ENCODE peak calls at places on chromosomes 12 and 14, in five cellular contexts. N is upper lobe of right lung; Y is fibroblast of the aortic adventitia; M is activated CD8-positive, alpha-beta T cell treated with anti-CD3 and anti-CD28 coated beads for 36 hours; A is activated B cell treated with CpG ODN at 0.5 μM for 24 hours. V is an unnamed sample.

GRCh38 chr12:127270193-127270592 is 996.8 kb upstream of the TMEM132C start:
- DNase-seq in N (no peak), Y (peak), M (no peak), A (no peak), V (no peak)

GRCh38 chr12:81245918-81246611 is 168.2 kb downstream of the ACSS3 start:
- DNase-seq in N (no peak), Y (no peak), M (no peak), A (no peak), V (no peak)

GRCh38 chr12:18462437-18462836 is 201.1 kb downstream of the PIK3C2G start:
- DNase-seq in N (no peak), Y (peak), M (no peak), A (no peak), V (no peak)

GRCh38 chr12:4287325-4288290 is 14.0 kb downstream of the CCND2 start:
- DNase-seq in N (no peak), Y (no peak), M (no peak), A (no peak), V (no peak)

GRCh38 chr14:90381999-90382451 is 14.8 kb upstream of the CALM1 start:
- DNase-seq in N (peak), Y (no peak), M (peak), A (no peak), V (no peak)

GRCh38 chr14:26128931-26129674 is 468.7 kb downstream of the NOVA1 start:
- DNase-seq in N (no peak), Y (peak), M (no peak), A (no peak), V (no peak)

GRCh38 chr14:77275041-77275854 is 4.2 kb upstream of the NGB start:
- DNase-seq in N (no peak), Y (no peak), M (no peak), A (no peak), V (no peak)

GRCh38 chr14:34711169-34711568 is 3.2 kb downstream of the CFL2 start:
- DNase-seq in N (no peak), Y (peak), M (no peak), A (no peak), V (peak)

GRCh38 chr12:5567021-5567744 is 135.3 kb downstream of the NTF3 start:
- DNase-seq in N (no peak), Y (no peak), M (no peak), A (no peak), V (no peak)

GRCh38 chr12:94954029-94954685 is 49.3 kb downstream of the NDUFA12 start:
- DNase-seq in N (no peak), Y (peak), M (no peak), A (no peak), V (no peak)

GRCh38 chr12:49924847-49925246 is 21.1 kb upstream of the FAIM2 start:
- DNase-seq in N (peak), Y (no peak), M (no peak), A (no peak), V (no peak)

GRCh38 chr14:77376380-77376770 is 519 bp downstream of the TMED8 start:
- DNase-seq in N (peak), Y (peak), M (peak), A (peak), V (peak)

GRCh38 chr12:62817556-62818271 is 117.2 kb downstream of the PPM1H start:
- DNase-seq in N (no peak), Y (peak), M (no peak), A (no peak), V (no peak)

GRCh38 chr12:89492883-89493282 is 31.7 kb downstream of the GALNT4 start:
- DNase-seq in N (no peak), Y (no peak), M (no peak), A (no peak), V (no peak)

GRCh38 chr12:124869011-124869665 is 5.5 kb upstream of the SCARB1 start:
- DNase-seq in N (peak), Y (no peak), M (no peak), A (no peak), V (no peak)

GRCh38 chr14:92466068-92466458 is 47.5 kb upstream of the RIN3 start:
- DNase-seq in N (no peak), Y (no peak), M (no peak), A (no peak), V (no peak)

GRCh38 chr12:30874455-30875313 is 51.9 kb upstream of the TSPAN11 start:
- DNase-seq in N (no peak), Y (no peak), M (no peak), A (no peak), V (no peak)

GRCh38 chr12:99004799-99005474 is 359.8 kb downstream of the APAF1 start:
- DNase-seq in N (no peak), Y (no peak), M (no peak), A (no peak), V (no peak)

GRCh38 chr12:117180790-117181467 is 9.3 kb downstream of the FBXO21 start:
- DNase-seq in N (no peak), Y (no peak), M (no peak), A (no peak), V (no peak)

GRCh38 chr14:103871596-103872480 is 24.5 kb upstream of the PPP1R13B start:
- DNase-seq in N (peak), Y (no peak), M (peak), A (peak), V (peak)

GRCh38 chr12:47795814-47796411 is 22.9 kb downstream of the SLC48A1 start:
- DNase-seq in N (no peak), Y (no peak), M (no peak), A (no peak), V (no peak)

GRCh38 chr12:46935448-46935847 is 109.7 kb upstream of the SLC38A4 start:
- DNase-seq in N (no peak), Y (no peak), M (no peak), A (no peak), V (no peak)

GRCh38 chr12:3223601-3224529 is 146.7 kb downstream of the TSPAN9 start:
- DNase-seq in N (no peak), Y (no peak), M (no peak), A (no peak), V (no peak)

GRCh38 chr12:56897844-56898341 is 36.3 kb downstream of the SDR9C7 start:
- DNase-seq in N (no peak), Y (peak), M (no peak), A (no peak), V (no peak)

GRCh38 chr12:56086096-56086495 is 6.1 kb downstream of the ERBB3 start:
- DNase-seq in N (no peak), Y (no peak), M (no peak), A (no peak), V (no peak)

GRCh38 chr12:14772946-14773345 is 30.3 kb downstream of the WBP11 start:
- DNase-seq in N (no peak), Y (no peak), M (no peak), A (no peak), V (no peak)

GRCh38 chr14:89576960-89577359 is 159.9 kb upstream of the FOXN3 start:
- DNase-seq in N (no peak), Y (peak), M (no peak), A (no peak), V (no peak)

GRCh38 chr12:92558806-92559205 is 144.0 kb upstream of the PLEKHG7 start:
- DNase-seq in N (no peak), Y (no peak), M (no peak), A (no peak), V (no peak)

GRCh38 chr14:82999802-83000201 is 1466.1 kb upstream of the SEL1L start:
- DNase-seq in N (no peak), Y (no peak), M (no peak), A (no peak), V (no peak)
- TF ChIP-seq CTCF in N (peak), Y (no peak), M (no peak), A (no peak), V (no peak)

GRCh38 chr14:101458536-101459391 is 102.5 kb upstream of the DIO3 start:
- DNase-seq in N (peak), Y (no peak), M (no peak), A (no peak), V (no peak)
- TF ChIP-seq CTCF in N (no peak), Y (no peak), M (no peak), A (no peak), V (no peak)

GRCh38 chr12:121441555-121441954 is 41.6 kb downstream of the RNF34 start:
- DNase-seq in N (no peak), Y (no peak), M (peak), A (no peak), V (no peak)
- TF ChIP-seq CTCF in N (peak), Y (no peak), M (no peak), A (no peak), V (no peak)

GRCh38 chr14:94142836-94143235 is 13.4 kb upstream of the IFI27L2 start:
- DNase-seq in N (no peak), Y (no peak), M (no peak), A (no peak), V (no peak)
- TF ChIP-seq CTCF in N (no peak), Y (no peak), M (no peak), A (no peak), V (no peak)

DNA sequence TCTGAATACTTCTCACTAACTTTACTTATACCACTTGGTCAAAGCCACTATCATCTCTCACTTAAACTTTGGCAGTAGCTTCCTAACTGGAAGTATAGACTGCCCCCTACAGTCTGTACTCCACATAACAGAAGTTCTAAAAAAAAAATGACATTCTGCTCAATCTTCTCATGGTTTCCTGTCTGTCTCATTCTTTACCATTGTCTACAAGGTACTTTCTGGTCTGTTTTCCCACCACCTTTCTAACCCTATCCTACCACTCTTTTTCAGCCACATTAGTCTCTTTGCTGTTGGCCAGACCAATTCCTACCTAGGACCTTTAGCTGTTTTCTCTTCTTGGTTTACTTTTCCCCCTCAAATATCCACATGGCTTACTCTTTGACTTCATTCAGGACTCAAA is 14.7 kb downstream of the CPSF6 start:
- DNase-seq in N (no peak), Y (peak), M (no peak), A (no peak), V (peak)
- TF ChIP-seq CTCF in N (peak), Y (peak), M (peak), A (no peak), V (peak)

GRCh38 chr14:105439710-105440553 is 20.3 kb downstream of the MTA1 start:
- DNase-seq in N (no peak), Y (no peak), M (no peak), A (no peak), V (no peak)
- TF ChIP-seq CTCF in N (peak), Y (no peak), M (no peak), A (no peak), V (no peak)

GRCh38 chr14:22315336-22315735 is 273.7 kb downstream of the DAD1 start:
- DNase-seq in N (no peak), Y (no peak), M (no peak), A (no peak), V (no peak)

GRCh38 chr14:22319526-22320352 is 269.3 kb downstream of the DAD1 start:
- DNase-seq in N (no peak), Y (peak), M (peak), A (no peak), V (peak)

GRCh38 chr14:22318951-22319350 is 270.1 kb downstream of the DAD1 start:
- DNase-seq in N (no peak), Y (no peak), M (no peak), A (no peak), V (no peak)

GRCh38 chr14:22316473-22316872 is 272.6 kb downstream of the DAD1 start:
- DNase-seq in N (no peak), Y (no peak), M (no peak), A (no peak), V (no peak)

DNA sequence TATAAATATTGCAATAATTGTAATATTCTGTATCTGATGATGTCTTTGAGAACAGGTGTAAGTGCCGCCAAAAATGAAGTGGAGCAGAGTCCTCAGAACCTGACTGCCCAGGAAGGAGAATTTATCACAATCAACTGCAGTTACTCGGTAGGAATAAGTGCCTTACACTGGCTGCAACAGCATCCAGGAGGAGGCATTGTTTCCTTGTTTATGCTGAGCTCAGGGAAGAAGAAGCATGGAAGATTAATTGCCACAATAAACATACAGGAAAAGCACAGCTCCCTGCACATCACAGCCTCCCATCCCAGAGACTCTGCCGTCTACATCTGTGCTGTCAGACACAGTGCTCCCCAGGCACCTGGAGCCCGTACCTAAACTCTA is 268.7 kb downstream of the DAD1 start:
- DNase-seq in N (no peak), Y (no peak), M (no peak), A (no peak), V (no peak)
- TF ChIP-seq CTCF in N (no peak), Y (no peak), M (no peak), A (no peak), V (no peak)

DNA sequence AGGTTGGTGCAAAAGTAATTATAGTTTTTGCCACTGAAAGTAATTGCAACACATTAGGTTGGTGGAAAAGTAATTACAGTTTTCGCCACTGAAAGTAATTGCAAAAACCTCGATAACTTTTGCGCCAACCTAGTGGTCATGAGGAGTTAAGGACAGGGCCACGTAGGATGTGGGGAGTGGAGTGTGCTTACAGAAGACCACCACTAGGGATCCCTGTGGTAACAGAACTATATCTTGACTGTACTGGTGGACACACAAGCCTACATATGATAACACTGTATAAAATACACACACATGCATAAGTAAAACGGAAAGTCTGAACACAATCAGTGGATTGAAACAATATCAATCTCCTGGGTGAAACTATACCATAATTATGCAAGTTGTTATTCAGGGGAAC is 187.4 kb upstream of the ABCD2 start:
- DNase-seq in N (no peak), Y (no peak), M (peak), A (no peak), V (no peak)
- TF ChIP-seq CTCF in N (peak), Y (peak), M (peak), A (no peak), V (no peak)

GRCh38 chr12:61654698-61655097 is 605.5 kb upstream of the USP15 start:
- DNase-seq in N (no peak), Y (no peak), M (no peak), A (no peak), V (no peak)
- TF ChIP-seq CTCF in N (peak), Y (no peak), M (no peak), A (no peak), V (no peak)

GRCh38 chr12:52305921-52306705 is 14.8 kb upstream of the KRT81 start:
- DNase-seq in N (no peak), Y (no peak), M (peak), A (no peak), V (no peak)
- TF ChIP-seq CTCF in N (peak), Y (no peak), M (peak), A (no peak), V (no peak)